ENCODE peak calls at places on chromosomes 12 and 14, in ten cellular contexts. J is GM20000; Y is gastrocnemius medialis; M is stimulated activated CD4-positive, alpha-beta T cell treated with anti-CD3 and anti-CD28 coated beads, Interleukin-1b, Interleukin-23, amount 100 ng/mL, for 24 hours; L is AG20443; I is HEK293T; P is right lobe of liver; V is dermis blood vessel endothelial cell; X is fibroblast of pulmonary artery; D is IMR-90. R is an unnamed sample.

GRCh38 chr12:121295746-121296617 is 527 bp downstream of the CAMKK2 start:
- DNase-seq in J (peak; percentile 49), Y (no peak), M (peak; percentile 10), L (peak; percentile 56), I (peak; percentile 21), P (peak; percentile 88), V (peak; percentile 25), X (no peak), D (no peak), R (no peak)

GRCh38 chr12:47800582-47800981 is 19.1 kb downstream of the HDAC7 start:
- DNase-seq in J (no peak), Y (no peak), M (no peak), L (no peak), I (no peak), P (no peak), V (no peak), X (no peak), D (no peak), R (no peak)

GRCh38 chr14:95146079-95146771 is 11.1 kb downstream of the DICER1 start:
- DNase-seq in J (no peak), Y (no peak), M (no peak), L (no peak), I (no peak), P (no peak), V (no peak), X (no peak), D (no peak), R (no peak)

GRCh38 chr12:121576851-121577391 is 3.9 kb downstream of the KDM2B start:
- DNase-seq in J (no peak), Y (no peak), M (no peak), L (peak; percentile 78), I (no peak), P (no peak), V (no peak), X (peak; percentile 80), D (peak; percentile 95), R (peak; percentile 85)

GRCh38 chr12:14960548-14961465 is 594 bp downstream of the ARHGDIB start:
- DNase-seq in J (peak; percentile 24), Y (no peak), M (no peak), L (no peak), I (no peak), P (no peak), V (peak; percentile 68), X (peak; percentile 93), D (peak; percentile 36), R (peak; percentile 56)

GRCh38 chr12:110995615-110996014 is 75.2 kb upstream of the MYL2 start:
- DNase-seq in J (no peak), Y (no peak), M (no peak), L (no peak), I (no peak), P (no peak), V (no peak), X (no peak), D (no peak), R (no peak)

GRCh38 chr12:50842637-50843493 is at the start of gene TMPRSS12:
- DNase-seq in J (no peak), Y (no peak), M (no peak), L (no peak), I (no peak), P (peak; percentile 62), V (peak; percentile 41), X (peak; percentile 10), D (no peak), R (no peak)

GRCh38 chr12:75208851-75209781 is 523 bp downstream of the KCNC2 start:
- DNase-seq in J (peak; percentile 41), Y (no peak), M (no peak), L (peak; percentile 68), I (peak; percentile 17), P (no peak), V (peak; percentile 13), X (peak; percentile 43), D (peak; percentile 18), R (peak; percentile 34)

GRCh38 chr12:95473440-95473946 is 459 bp upstream of the METAP2 start:
- DNase-seq in J (peak; percentile 26), Y (peak; percentile 15), M (peak; percentile 7), L (peak; percentile 46), I (peak; percentile 45), P (peak; percentile 61), V (peak; percentile 62), X (peak; percentile 38), D (peak; percentile 41), R (no peak)

GRCh38 chr12:105469182-105469581 is 138.7 kb downstream of the C12orf75 start:
- DNase-seq in J (no peak), Y (no peak), M (no peak), L (no peak), I (no peak), P (no peak), V (peak; percentile 32), X (no peak), D (no peak), R (no peak)

GRCh38 chr12:96084624-96085023 is 49.2 kb upstream of the LTA4H start:
- DNase-seq in J (no peak), Y (no peak), M (no peak), L (no peak), I (no peak), P (no peak), V (no peak), X (no peak), D (no peak), R (no peak)

GRCh38 chr14:70020350-70021170 is 141.3 kb downstream of the SMOC1 start:
- DNase-seq in J (no peak), Y (no peak), M (no peak), L (no peak), I (no peak), P (no peak), V (peak; percentile 52), X (peak; percentile 24), D (peak; percentile 32), R (no peak)

GRCh38 chr12:47813491-47814196 is 6.1 kb downstream of the HDAC7 start:
- DNase-seq in J (peak; percentile 77), Y (no peak), M (no peak), L (no peak), I (no peak), P (no peak), V (peak; percentile 44), X (peak; percentile 29), D (no peak), R (no peak)

GRCh38 chr12:68972570-68972969 is 39.6 kb upstream of the CPM start:
- DNase-seq in J (no peak), Y (no peak), M (no peak), L (no peak), I (no peak), P (peak; percentile 87), V (peak; percentile 6), X (no peak), D (no peak), R (no peak)

GRCh38 chr12:119055977-119056376 is 74.6 kb downstream of the SRRM4 start:
- DNase-seq in J (no peak), Y (no peak), M (no peak), L (no peak), I (no peak), P (no peak), V (no peak), X (no peak), D (no peak), R (no peak)

GRCh38 chr12:58148405-58148804 is 207.0 kb downstream of the ATP23 start:
- DNase-seq in J (no peak), Y (no peak), M (no peak), L (peak; percentile 17), I (no peak), P (no peak), V (peak; percentile 98), X (peak; percentile 53), D (peak; percentile 49), R (peak; percentile 90)

GRCh38 chr12:102413396-102413795 is 67.0 kb downstream of the IGF1 start:
- DNase-seq in J (no peak), Y (no peak), M (no peak), L (no peak), I (no peak), P (peak; percentile 56), V (no peak), X (no peak), D (no peak), R (no peak)

GRCh38 chr14:101579372-101580080 is 18.2 kb downstream of the DIO3 start:
- DNase-seq in J (no peak), Y (no peak), M (no peak), L (no peak), I (no peak), P (no peak), V (no peak), X (no peak), D (no peak), R (no peak)

GRCh38 chr12:115323223-115323905 is 639.4 kb upstream of the TBX3 start:
- DNase-seq in J (no peak), Y (no peak), M (no peak), L (peak; percentile 59), I (no peak), P (no peak), V (no peak), X (peak; percentile 32), D (peak; percentile 86), R (peak; percentile 54)

GRCh38 chr14:89723930-89724915 is 230.3 kb downstream of the EFCAB11 start:
- DNase-seq in J (no peak), Y (no peak), M (no peak), L (no peak), I (no peak), P (no peak), V (no peak), X (no peak), D (no peak), R (no peak)

GRCh38 chr14:87131879-87132278 is 861.1 kb downstream of the GALC start:
- DNase-seq in J (no peak), Y (peak; percentile 14), M (no peak), L (peak; percentile 49), I (no peak), P (no peak), V (no peak), X (no peak), D (peak; percentile 74), R (peak; percentile 88)

GRCh38 chr12:99140017-99140726 is 495.1 kb downstream of the APAF1 start:
- DNase-seq in J (no peak), Y (no peak), M (no peak), L (no peak), I (no peak), P (no peak), V (no peak), X (no peak), D (no peak), R (no peak)

GRCh38 chr12:77725611-77726010 is 105.1 kb upstream of the NAV3 start:
- DNase-seq in J (no peak), Y (no peak), M (no peak), L (no peak), I (no peak), P (no peak), V (no peak), X (peak; percentile 67), D (peak; percentile 67), R (peak; percentile 95)

GRCh38 chr12:118402251-118402650 is 25.9 kb downstream of the SUDS3 start:
- DNase-seq in J (no peak), Y (no peak), M (no peak), L (peak; percentile 92), I (no peak), P (no peak), V (peak; percentile 76), X (peak; percentile 74), D (peak; percentile 93), R (peak; percentile 86)

GRCh38 chr14:64704743-64705405 is 650 bp downstream of the PLEKHG3 start:
- DNase-seq in J (peak; percentile 22), Y (no peak), M (no peak), L (peak; percentile 57), I (peak; percentile 39), P (no peak), V (peak; percentile 9), X (no peak), D (peak; percentile 15), R (no peak)

GRCh38 chr12:11959117-11959823 is 111.5 kb upstream of the BCL2L14 start:
- DNase-seq in J (no peak), Y (no peak), M (no peak), L (no peak), I (no peak), P (no peak), V (peak; percentile 63), X (no peak), D (peak; percentile 23), R (peak; percentile 31)

GRCh38 chr14:49893309-49894213 is 679 bp downstream of the ARF6 start:
- DNase-seq in J (peak; percentile 77), Y (peak; percentile 27), M (peak; percentile 52), L (peak; percentile 82), I (peak; percentile 51), P (peak; percentile 69), V (peak; percentile 53), X (peak; percentile 54), D (no peak), R (no peak)

GRCh38 chr14:96255501-96256366 is at the start of gene BDKRB1:
- DNase-seq in J (no peak), Y (no peak), M (no peak), L (peak; percentile 77), I (no peak), P (no peak), V (no peak), X (peak; percentile 83), D (peak; percentile 96), R (peak; percentile 91)